ENCODE peak calls at places on chromosomes 6 and 20, in seven cellular contexts. M, R, I, N, Z, D and C are unnamed samples.
A peak's percentile ranks its signal among the peaks of the same experiment; 100 is the strongest.

GRCh38 chr6:72769459-72770125 is 147.7 kb downstream of the KCNQ5 start:
- DNase-seq in M (no peak), R (no peak), I (no peak), N (no peak), Z (no peak), D (no peak), C (no peak)

GRCh38 chr6:84074988-84075781 is 41.6 kb downstream of the MRAP2 start:
- DNase-seq in M (no peak), R (peak; percentile 50), I (no peak), N (no peak), Z (no peak), D (no peak), C (no peak)

GRCh38 chr6:104566411-104566810 is 293.3 kb downstream of the HACE1 start:
- DNase-seq in M (no peak), R (peak; percentile 81), I (no peak), N (no peak), Z (no peak), D (no peak), C (no peak)

GRCh38 chr20:57714409-57715267 is 4.8 kb upstream of the PMEPA1 start:
- DNase-seq in M (no peak), R (peak; percentile 98), I (no peak), N (peak; percentile 92), Z (peak; percentile 18), D (no peak), C (no peak)

GRCh38 chr6:22146581-22147468 is 150.0 kb downstream of the PRL start:
- DNase-seq in M (no peak), R (peak; percentile 41), I (no peak), N (no peak), Z (no peak), D (peak; percentile 33), C (no peak)

GRCh38 chr6:37624606-37625574 is 72.8 kb downstream of the MDGA1 start:
- DNase-seq in M (peak; percentile 33), R (peak; percentile 62), I (peak; percentile 86), N (peak; percentile 72), Z (no peak), D (peak; percentile 57), C (no peak)

GRCh38 chr20:35697696-35698297 is 1.4 kb downstream of the NFS1 start:
- DNase-seq in M (no peak), R (no peak), I (no peak), N (no peak), Z (no peak), D (peak; percentile 27), C (no peak)

GRCh38 chr20:39910536-39910935 is 778.5 kb downstream of the MAFB start:
- DNase-seq in M (no peak), R (peak; percentile 54), I (no peak), N (no peak), Z (no peak), D (no peak), C (no peak)

GRCh38 chr6:143205983-143206382 is 145.3 kb downstream of the AIG1 start:
- DNase-seq in M (no peak), R (peak; percentile 70), I (no peak), N (no peak), Z (peak; percentile 19), D (no peak), C (no peak)

GRCh38 chr6:154232013-154232920 is 124.3 kb downstream of the IPCEF1 start:
- DNase-seq in M (no peak), R (peak; percentile 48), I (no peak), N (peak; percentile 17), Z (no peak), D (no peak), C (no peak)

GRCh38 chr6:5712349-5713215 is 294.1 kb downstream of the NRN1 start:
- DNase-seq in M (no peak), R (no peak), I (no peak), N (no peak), Z (no peak), D (no peak), C (no peak)

GRCh38 chr6:93136111-93136510 is 283.2 kb downstream of the EPHA7 start:
- DNase-seq in M (no peak), R (no peak), I (no peak), N (no peak), Z (no peak), D (no peak), C (no peak)

GRCh38 chr20:2151805-2152727 is 50.4 kb downstream of the STK35 start:
- DNase-seq in M (no peak), R (peak; percentile 74), I (no peak), N (peak; percentile 91), Z (peak; percentile 63), D (no peak), C (no peak)

GRCh38 chr20:43744966-43745733 is 18.3 kb upstream of the GTSF1L start:
- DNase-seq in M (no peak), R (no peak), I (no peak), N (no peak), Z (no peak), D (no peak), C (no peak)

GRCh38 chr6:74715362-74716068 is 490.3 kb downstream of the COL12A1 start:
- DNase-seq in M (no peak), R (peak; percentile 56), I (no peak), N (peak; percentile 24), Z (no peak), D (no peak), C (no peak)

GRCh38 chr20:56826971-56827645 is 198.0 kb downstream of the TFAP2C start:
- DNase-seq in M (no peak), R (peak; percentile 51), I (no peak), N (peak; percentile 96), Z (peak; percentile 63), D (no peak), C (no peak)

GRCh38 chr6:7106752-7107577 is 796 bp upstream of the RREB1 start:
- DNase-seq in M (peak; percentile 82), R (no peak), I (no peak), N (peak; percentile 27), Z (no peak), D (peak; percentile 82), C (peak; percentile 53)

GRCh38 chr20:37346526-37347346 is 796 bp downstream of the SRC start:
- DNase-seq in M (no peak), R (no peak), I (no peak), N (no peak), Z (no peak), D (peak; percentile 35), C (no peak)

GRCh38 chr6:92380803-92381601 is 1038.4 kb downstream of the EPHA7 start:
- DNase-seq in M (no peak), R (no peak), I (no peak), N (no peak), Z (no peak), D (no peak), C (no peak)

GRCh38 chr6:152636675-152637421 is at the start of gene SYNE1:
- DNase-seq in M (no peak), R (no peak), I (peak; percentile 66), N (no peak), Z (no peak), D (peak; percentile 31), C (no peak)

GRCh38 chr6:145148392-145149175 is 586.7 kb downstream of the EPM2A start:
- DNase-seq in M (no peak), R (peak; percentile 98), I (no peak), N (peak; percentile 79), Z (peak; percentile 48), D (no peak), C (no peak)

GRCh38 chr6:43877463-43878126 is 107.6 kb downstream of the VEGFA start:
- DNase-seq in M (no peak), R (no peak), I (no peak), N (no peak), Z (no peak), D (no peak), C (no peak)